ENCODE peak calls at places on chromosome 16, in ten cellular contexts. Z, E, Q, G, H, D, R, P, L and A are unnamed samples.

GRCh38 chr16:11556214-11556819 is 30.4 kb downstream of the LITAF start:
- DNase-seq in Z (no peak), E (no peak), Q (no peak), G (no peak), H (no peak), D (no peak), R (no peak), P (no peak), L (no peak), A (no peak)

GRCh38 chr16:24396350-24397271 is 140.5 kb downstream of the CACNG3 start:
- DNase-seq in Z (no peak), E (no peak), Q (no peak), G (no peak), H (no peak), D (no peak), R (no peak), P (no peak), L (no peak), A (no peak)

GRCh38 chr16:55821210-55821609 is 11.7 kb downstream of the CES1 start:
- DNase-seq in Z (no peak), E (no peak), Q (no peak), G (no peak), H (no peak), D (no peak), R (no peak), P (no peak), L (no peak), A (no peak)

GRCh38 chr16:27993587-27993986 is 69.9 kb downstream of the GSG1L start:
- DNase-seq in Z (no peak), E (no peak), Q (no peak), G (no peak), H (no peak), D (no peak), R (no peak), P (no peak), L (no peak), A (no peak)

GRCh38 chr16:1771072-1771863 is at the start of gene NME3:
- DNase-seq in Z (no peak), E (peak; percentile 38), Q (no peak), G (peak; percentile 71), H (peak; percentile 74), D (peak; percentile 63), R (no peak), P (peak; percentile 54), L (peak; percentile 64), A (peak; percentile 95)

GRCh38 chr16:78505544-78506371 is 406.3 kb downstream of the WWOX start:
- DNase-seq in Z (no peak), E (no peak), Q (no peak), G (peak; percentile 68), H (peak; percentile 66), D (no peak), R (no peak), P (peak; percentile 23), L (no peak), A (no peak)

GRCh38 chr16:54479546-54479945 is 193.0 kb upstream of the IRX3 start:
- DNase-seq in Z (no peak), E (no peak), Q (no peak), G (no peak), H (no peak), D (no peak), R (no peak), P (no peak), L (no peak), A (no peak)

GRCh38 chr16:50254072-50254471 is 12.3 kb upstream of the ADCY7 start:
- DNase-seq in Z (no peak), E (no peak), Q (no peak), G (no peak), H (no peak), D (no peak), R (no peak), P (no peak), L (no peak), A (no peak)

GRCh38 chr16:1533443-1533951 is at the start of gene TMEM204:
- DNase-seq in Z (peak; percentile 40), E (no peak), Q (no peak), G (peak; percentile 85), H (peak; percentile 78), D (no peak), R (no peak), P (peak; percentile 89), L (peak; percentile 69), A (peak; percentile 38)

GRCh38 chr16:10368984-10369551 is 16.8 kb upstream of the ATF7IP2 start:
- DNase-seq in Z (no peak), E (peak; percentile 63), Q (no peak), G (no peak), H (no peak), D (no peak), R (no peak), P (no peak), L (no peak), A (no peak)

GRCh38 chr16:177981-178676 is 1.6 kb downstream of the HBA1 start:
- DNase-seq in Z (no peak), E (no peak), Q (no peak), G (no peak), H (no peak), D (no peak), R (no peak), P (no peak), L (no peak), A (no peak)

GRCh38 chr16:68346892-68347480 is 36.2 kb downstream of the PRMT7 start:
- DNase-seq in Z (no peak), E (no peak), Q (no peak), G (no peak), H (no peak), D (no peak), R (no peak), P (no peak), L (no peak), A (no peak)

GRCh38 chr16:84501077-84501735 is 3.3 kb downstream of the MEAK7 start:
- DNase-seq in Z (no peak), E (peak; percentile 96), Q (no peak), G (peak; percentile 14), H (no peak), D (peak; percentile 93), R (no peak), P (peak; percentile 50), L (no peak), A (no peak)

GRCh38 chr16:3536271-3536671 is 35.5 kb downstream of the CLUAP1 start:
- DNase-seq in Z (no peak), E (no peak), Q (no peak), G (peak; percentile 33), H (no peak), D (no peak), R (no peak), P (peak; percentile 82), L (no peak), A (no peak)

GRCh38 chr16:16099320-16099719 is 124.0 kb downstream of the ABCC6 start:
- DNase-seq in Z (no peak), E (no peak), Q (no peak), G (no peak), H (no peak), D (no peak), R (no peak), P (no peak), L (no peak), A (no peak)

GRCh38 chr16:78198299-78198698 is 98.8 kb downstream of the WWOX start:
- DNase-seq in Z (no peak), E (no peak), Q (no peak), G (no peak), H (no peak), D (no peak), R (no peak), P (no peak), L (no peak), A (no peak)

GRCh38 chr16:89116341-89117238 is 22.9 kb downstream of the ACSF3 start:
- DNase-seq in Z (no peak), E (no peak), Q (no peak), G (no peak), H (no peak), D (no peak), R (no peak), P (no peak), L (no peak), A (no peak)

GRCh38 chr16:75139498-75139897 is 8.8 kb upstream of the ZFP1 start:
- DNase-seq in Z (no peak), E (no peak), Q (no peak), G (no peak), H (no peak), D (no peak), R (no peak), P (no peak), L (no peak), A (no peak)

GRCh38 chr16:75138233-75138632 is 10.1 kb upstream of the ZFP1 start:
- DNase-seq in Z (no peak), E (no peak), Q (no peak), G (no peak), H (no peak), D (no peak), R (no peak), P (no peak), L (no peak), A (no peak)

DNA sequence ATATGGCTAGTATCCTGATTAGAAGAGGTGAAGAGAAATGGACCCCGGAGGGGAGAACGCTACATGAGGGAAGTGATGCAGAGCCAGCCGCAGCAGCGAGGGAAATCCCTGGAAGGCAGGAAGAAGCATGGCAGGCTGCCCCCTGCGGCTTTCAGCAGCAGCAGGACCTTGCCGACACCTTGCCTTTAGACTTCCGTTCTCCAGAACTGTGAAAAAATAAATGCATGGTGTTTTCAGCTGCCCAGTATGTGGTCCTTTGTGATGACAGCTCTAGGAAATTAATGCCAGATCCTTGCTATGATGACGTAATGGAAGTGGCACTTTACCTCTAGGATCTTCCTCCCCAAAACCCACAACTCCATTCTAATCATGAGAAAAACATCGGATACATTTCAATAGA is 9.7 kb upstream of the ZFP1 start:
- DNase-seq in Z (no peak), E (no peak), Q (no peak), G (peak; percentile 45), H (no peak), D (no peak), R (no peak), P (peak; percentile 25), L (peak; percentile 16), A (no peak)
- TF ChIP-seq CTCF in Z (no peak), E (no peak), Q (no peak), G (no peak), H (no peak), D (no peak), R (no peak), P (no peak), L (no peak), A (no peak)

GRCh38 chr16:72125635-72126428 is 32.2 kb downstream of the DHX38 start:
- DNase-seq in Z (no peak), E (no peak), Q (peak; percentile 45), G (no peak), H (no peak), D (no peak), R (no peak), P (no peak), L (no peak), A (no peak)
- TF ChIP-seq CTCF in Z (no peak), E (no peak), Q (no peak), G (no peak), H (no peak), D (no peak), R (no peak), P (no peak), L (no peak), A (no peak)

GRCh38 chr16:87636741-87637140 is 34.4 kb downstream of the JPH3 start:
- DNase-seq in Z (no peak), E (no peak), Q (no peak), G (no peak), H (no peak), D (no peak), R (no peak), P (no peak), L (no peak), A (no peak)
- TF ChIP-seq CTCF in Z (no peak), E (no peak), Q (peak; percentile 10), G (no peak), H (no peak), D (peak; percentile 17), R (no peak), P (no peak), L (no peak), A (no peak)

GRCh38 chr16:57382535-57383275 is 10.4 kb downstream of the CX3CL1 start:
- DNase-seq in Z (no peak), E (no peak), Q (no peak), G (no peak), H (no peak), D (no peak), R (no peak), P (no peak), L (no peak), A (no peak)
- TF ChIP-seq CTCF in Z (no peak), E (no peak), Q (no peak), G (no peak), H (no peak), D (no peak), R (no peak), P (no peak), L (no peak), A (peak; percentile 14)